ENCODE peak calls at places on chromosomes 16 and 17, in nine cellular contexts. A is effector memory CD8-positive, alpha-beta T cell; F is activated CD8-positive, alpha-beta T cell treated with anti-CD3 and anti-CD28 coated beads for 36 hours; U is lower lobe of right lung; V is T-helper 17 cell; C is activated T-cell treated with anti-CD3 and anti-CD28 coated beads, Interleukin-2, amount 50 U/mL, for 4 hours; W is psoas muscle; B is left cardiac atrium; K is right cardiac atrium. E is an unnamed sample.

GRCh38 chr16:47424846-47425245 is 36.0 kb downstream of the ITFG1 start:
- ATAC-seq in A (no peak), F (no peak), U (no peak), V (no peak), C (no peak), W (no peak), B (no peak), K (no peak), E (no peak)

GRCh38 chr16:49348408-49349176 is 25.0 kb upstream of the C16orf78 start:
- ATAC-seq in A (no peak), F (no peak), U (no peak), V (no peak), C (no peak), W (no peak), B (no peak), K (no peak), E (no peak)

GRCh38 chr17:73902416-73903181 is 258.4 kb upstream of the SDK2 start:
- ATAC-seq in A (no peak), F (no peak), U (no peak), V (no peak), C (no peak), W (no peak), B (peak), K (peak), E (no peak)

GRCh38 chr16:28901862-28902261 is 23.2 kb downstream of the RABEP2 start:
- ATAC-seq in A (no peak), F (no peak), U (no peak), V (no peak), C (no peak), W (no peak), B (peak), K (no peak), E (peak)

GRCh38 chr16:241866-242265 is 7.2 kb downstream of the FAM234A start:
- ATAC-seq in A (no peak), F (no peak), U (no peak), V (no peak), C (no peak), W (no peak), B (peak), K (peak), E (no peak)

GRCh38 chr17:45363498-45363897 is 46.7 kb upstream of the MAP3K14 start:
- ATAC-seq in A (no peak), F (no peak), U (no peak), V (no peak), C (no peak), W (peak), B (no peak), K (no peak), E (no peak)

GRCh38 chr16:85005278-85006069 is 5.9 kb downstream of the ZDHHC7 start:
- ATAC-seq in A (no peak), F (no peak), U (peak), V (no peak), C (no peak), W (peak), B (peak), K (peak), E (no peak)

GRCh38 chr16:75535211-75535843 is 581 bp downstream of the CHST5 start:
- ATAC-seq in A (no peak), F (no peak), U (no peak), V (no peak), C (no peak), W (no peak), B (no peak), K (no peak), E (peak)

GRCh38 chr17:27475070-27475673 is 18.9 kb downstream of the KSR1 start:
- ATAC-seq in A (no peak), F (peak), U (no peak), V (no peak), C (peak), W (no peak), B (no peak), K (no peak), E (no peak)

GRCh38 chr16:56876048-56876447 is 11.0 kb downstream of the SLC12A3 start:
- ATAC-seq in A (no peak), F (peak), U (no peak), V (no peak), C (no peak), W (no peak), B (no peak), K (no peak), E (no peak)

GRCh38 chr17:17180141-17180603 is 26.0 kb downstream of the PLD6 start:
- ATAC-seq in A (no peak), F (peak), U (no peak), V (peak), C (no peak), W (peak), B (peak), K (peak), E (no peak)

GRCh38 chr17:57384219-57384618 is 127.9 kb downstream of the MSI2 start:
- ATAC-seq in A (no peak), F (no peak), U (no peak), V (no peak), C (no peak), W (no peak), B (no peak), K (no peak), E (no peak)

GRCh38 chr16:84899414-84899813 is 79.6 kb downstream of the CRISPLD2 start:
- ATAC-seq in A (no peak), F (no peak), U (no peak), V (no peak), C (no peak), W (no peak), B (no peak), K (no peak), E (no peak)

GRCh38 chr16:85991425-85991824 is 92.5 kb downstream of the IRF8 start:
- ATAC-seq in A (no peak), F (no peak), U (no peak), V (no peak), C (no peak), W (no peak), B (no peak), K (no peak), E (no peak)

GRCh38 chr17:57899822-57900221 is 50.0 kb upstream of the MRPS23 start:
- ATAC-seq in A (no peak), F (no peak), U (peak), V (no peak), C (no peak), W (no peak), B (peak), K (peak), E (no peak)

GRCh38 chr17:44324571-44325275 is at the start of gene SLC25A39:
- ATAC-seq in A (peak), F (peak), U (peak), V (peak), C (peak), W (peak), B (peak), K (peak), E (peak)

GRCh38 chr16:19698480-19699465 is 19.3 kb downstream of the KNOP1 start:
- ATAC-seq in A (no peak), F (peak), U (no peak), V (no peak), C (no peak), W (peak), B (no peak), K (no peak), E (no peak)

E was measured in stimulated activated memory B cell treated with anti-CD40 and anti-IgM and Interleukin-4, amounts not matched to agents 10 μg/mL and 1 μg/mL and 100 μg/mL, for 72 hours.